ENCODE peak calls at places on chromosomes 5 and 9, in four cellular contexts. One of them, this sample, is unnamed.

GRCh38 chr5:139637438-139638089 is 10.6 kb upstream of the CXXC5 start:
- DNase-seq in HepG2: peak
- DNase-seq in H1: no peak
- DNase-seq in K562: peak
- DNase-seq in this sample: no peak

GRCh38 chr5:126366199-126366560 is 57.0 kb upstream of the GRAMD2B start:
- DNase-seq in HepG2: peak
- DNase-seq in H1: no peak
- DNase-seq in K562: no peak
- DNase-seq in this sample: no peak

GRCh38 chr5:171867786-171868185 is 82.2 kb downstream of the SMIM23 start:
- DNase-seq in HepG2: no peak
- DNase-seq in H1: no peak
- DNase-seq in K562: no peak
- DNase-seq in this sample: no peak

GRCh38 chr5:62341783-62342475 is 35.9 kb downstream of the KIF2A start:
- DNase-seq in HepG2: no peak
- DNase-seq in H1: no peak
- DNase-seq in K562: no peak
- DNase-seq in this sample: no peak

GRCh38 chr5:170429014-170429413 is 39.8 kb upstream of the KCNMB1 start:
- DNase-seq in HepG2: no peak
- DNase-seq in H1: no peak
- DNase-seq in K562: no peak
- DNase-seq in this sample: peak

GRCh38 chr9:90632680-90633207 is 9.9 kb downstream of the DIRAS2 start:
- DNase-seq in HepG2: no peak
- DNase-seq in H1: no peak
- DNase-seq in K562: no peak
- DNase-seq in this sample: no peak

GRCh38 chr5:151733727-151734408 is 24.6 kb downstream of the ATOX1 start:
- DNase-seq in HepG2: no peak
- DNase-seq in H1: no peak
- DNase-seq in K562: no peak
- DNase-seq in this sample: no peak

GRCh38 chr5:180332051-180332517 is 21.1 kb downstream of the GFPT2 start:
- DNase-seq in HepG2: no peak
- DNase-seq in H1: peak
- DNase-seq in K562: peak
- DNase-seq in this sample: peak

GRCh38 chr5:134543820-134544692 is 18.6 kb downstream of the JADE2 start:
- DNase-seq in HepG2: no peak
- DNase-seq in H1: no peak
- DNase-seq in K562: no peak
- DNase-seq in this sample: no peak

GRCh38 chr5:54881286-54882005 is 103.9 kb downstream of the ESM1 start:
- DNase-seq in HepG2: no peak
- DNase-seq in H1: no peak
- DNase-seq in K562: no peak
- DNase-seq in this sample: no peak

GRCh38 chr9:114396558-114397218 is 8.9 kb upstream of the AKNA start:
- DNase-seq in HepG2: peak
- DNase-seq in H1: no peak
- DNase-seq in K562: no peak
- DNase-seq in this sample: peak

GRCh38 chr5:172689801-172690200 is 48.7 kb downstream of the NEURL1B start:
- DNase-seq in HepG2: no peak
- DNase-seq in H1: no peak
- DNase-seq in K562: no peak
- DNase-seq in this sample: no peak

GRCh38 chr9:29691758-29692407 is 2118.6 kb upstream of the C9orf72 start:
- DNase-seq in HepG2: peak
- DNase-seq in H1: peak
- DNase-seq in K562: no peak
- DNase-seq in this sample: no peak

GRCh38 chr9:122827759-122828090 is 663 bp downstream of the PDCL start:
- DNase-seq in HepG2: no peak
- DNase-seq in H1: no peak
- DNase-seq in K562: no peak
- DNase-seq in this sample: peak

GRCh38 chr9:4489919-4490704 is at the start of gene SLC1A1:
- DNase-seq in HepG2: no peak
- DNase-seq in H1: no peak
- DNase-seq in K562: no peak
- DNase-seq in this sample: peak

GRCh38 chr9:123217148-123217585 is 51.2 kb downstream of the STRBP start:
- DNase-seq in HepG2: no peak
- DNase-seq in H1: no peak
- DNase-seq in K562: no peak
- DNase-seq in this sample: no peak

GRCh38 chr5:91850031-91850430 is 466.9 kb upstream of the ARRDC3 start:
- DNase-seq in HepG2: no peak
- DNase-seq in H1: no peak
- DNase-seq in K562: no peak
- DNase-seq in this sample: no peak

GRCh38 chr9:89366711-89367110 is 48.4 kb downstream of the SECISBP2 start:
- DNase-seq in HepG2: no peak
- DNase-seq in H1: no peak
- DNase-seq in K562: no peak
- DNase-seq in this sample: no peak

GRCh38 chr5:146624179-146624578 is 108.2 kb upstream of the GPR151 start:
- DNase-seq in HepG2: no peak
- DNase-seq in H1: no peak
- DNase-seq in K562: no peak
- DNase-seq in this sample: no peak

GRCh38 chr9:93278164-93278563 is 94.2 kb downstream of the WNK2 start:
- DNase-seq in HepG2: no peak
- DNase-seq in H1: no peak
- DNase-seq in K562: no peak
- DNase-seq in this sample: no peak

GRCh38 chr5:25544652-25545249 is 900.0 kb upstream of the CDH10 start:
- DNase-seq in HepG2: peak
- DNase-seq in H1: peak
- DNase-seq in K562: peak
- DNase-seq in this sample: peak

GRCh38 chr5:55593115-55593472 is 58.3 kb upstream of the PLPP1 start:
- DNase-seq in HepG2: no peak
- DNase-seq in H1: no peak
- DNase-seq in K562: no peak
- DNase-seq in this sample: no peak

GRCh38 chr9:97368964-97369363 is 42.9 kb upstream of the TDRD7 start:
- DNase-seq in HepG2: no peak
- DNase-seq in H1: no peak
- DNase-seq in K562: no peak
- DNase-seq in this sample: no peak

GRCh38 chr9:115891929-115892328 is 261.7 kb upstream of the PAPPA start:
- DNase-seq in HepG2: no peak
- DNase-seq in H1: no peak
- DNase-seq in K562: no peak
- DNase-seq in this sample: no peak

GRCh38 chr5:7916171-7916804 is 47.3 kb downstream of the MTRR start:
- DNase-seq in HepG2: no peak
- DNase-seq in H1: no peak
- DNase-seq in K562: no peak
- DNase-seq in this sample: no peak

GRCh38 chr5:137858223-137858916 is 9.3 kb upstream of the MYOT start:
- DNase-seq in HepG2: no peak
- DNase-seq in H1: no peak
- DNase-seq in K562: no peak
- DNase-seq in this sample: no peak

GRCh38 chr9:69168709-69169217 is 5.3 kb upstream of the TJP2 start:
- DNase-seq in HepG2: peak
- DNase-seq in H1: no peak
- DNase-seq in K562: peak
- DNase-seq in this sample: no peak

GRCh38 chr9:79616013-79616412 is 44.2 kb downstream of the TLE4 start:
- DNase-seq in HepG2: no peak
- DNase-seq in H1: no peak
- DNase-seq in K562: no peak
- DNase-seq in this sample: no peak

GRCh38 chr5:78283105-78283504 is 11.4 kb downstream of the AP3B1 start:
- DNase-seq in HepG2: no peak
- DNase-seq in H1: no peak
- DNase-seq in K562: no peak
- DNase-seq in this sample: no peak

GRCh38 chr9:119086590-119086989 is 282.6 kb downstream of the BRINP1 start:
- DNase-seq in HepG2: no peak
- DNase-seq in H1: no peak
- DNase-seq in K562: no peak
- DNase-seq in this sample: no peak

GRCh38 chr9:127776195-127776918 is 2.1 kb downstream of the SH2D3C start:
- DNase-seq in HepG2: no peak
- DNase-seq in H1: no peak
- DNase-seq in K562: peak
- DNase-seq in this sample: no peak

GRCh38 chr5:45399041-45399440 is 297.1 kb downstream of the HCN1 start:
- DNase-seq in HepG2: no peak
- DNase-seq in H1: no peak
- DNase-seq in K562: no peak
- DNase-seq in this sample: no peak

GRCh38 chr5:103402861-103403260 is 144.3 kb downstream of the MACIR start:
- DNase-seq in HepG2: no peak
- DNase-seq in H1: no peak
- DNase-seq in K562: no peak
- DNase-seq in this sample: no peak

GRCh38 chr5:73464016-73464745 is 15.6 kb upstream of the FOXD1 start:
- DNase-seq in HepG2: no peak
- DNase-seq in H1: no peak
- DNase-seq in K562: no peak
- DNase-seq in this sample: no peak

GRCh38 chr9:100511205-100511604 is 38.3 kb downstream of the TMEFF1 start:
- DNase-seq in HepG2: no peak
- DNase-seq in H1: no peak
- DNase-seq in K562: no peak
- DNase-seq in this sample: no peak

GRCh38 chr5:137146402-137146889 is 352.7 kb downstream of the SPOCK1 start:
- DNase-seq in HepG2: no peak
- DNase-seq in H1: no peak
- DNase-seq in K562: no peak
- DNase-seq in this sample: peak

GRCh38 chr5:64693636-64694035 is 3.3 kb downstream of the SHISAL2B start:
- DNase-seq in HepG2: no peak
- DNase-seq in H1: no peak
- DNase-seq in K562: no peak
- DNase-seq in this sample: no peak

GRCh38 chr9:105973811-105974407 is 279.6 kb downstream of the TMEM38B start:
- DNase-seq in HepG2: no peak
- DNase-seq in H1: no peak
- DNase-seq in K562: no peak
- DNase-seq in this sample: no peak

GRCh38 chr9:6759114-6759977 is 1.6 kb downstream of the KDM4C start:
- DNase-seq in HepG2: peak
- DNase-seq in H1: no peak
- DNase-seq in K562: peak
- DNase-seq in this sample: peak

DNA sequence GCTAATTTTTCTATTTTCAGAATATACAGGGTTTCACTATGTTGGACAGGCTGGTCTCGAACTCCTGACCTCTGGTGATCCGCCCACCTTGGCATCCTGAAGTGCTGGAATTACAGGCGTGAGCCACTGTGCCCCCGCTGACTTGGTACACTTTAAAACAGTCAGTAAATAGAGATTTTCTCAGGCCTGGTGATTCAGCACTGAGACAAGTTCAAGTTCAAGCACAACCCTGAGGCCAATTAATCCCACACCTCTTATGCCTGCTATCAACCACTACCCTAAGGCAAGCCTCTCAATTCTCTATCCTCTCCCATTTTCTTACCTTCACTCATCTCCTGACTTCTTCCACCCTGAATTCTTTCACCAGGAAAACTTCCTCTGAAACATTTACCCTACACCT is 18.9 kb downstream of the MUSK start:
- DNase-seq in HepG2: no peak
- DNase-seq in H1: no peak
- DNase-seq in K562: no peak
- DNase-seq in this sample: peak
- TF ChIP-seq MAFK in HepG2: no peak
- TF ChIP-seq MAFK in H1: no peak
- TF ChIP-seq MAFK in K562: no peak
- TF ChIP-seq MAFK in this sample: no peak

GRCh38 chr5:141040093-141040762 is 10.9 kb upstream of the PCDHB1 start:
- DNase-seq in HepG2: no peak
- DNase-seq in H1: peak
- DNase-seq in K562: no peak
- DNase-seq in this sample: peak
- TF ChIP-seq EP300 in HepG2: no peak
- TF ChIP-seq EP300 in H1: no peak
- TF ChIP-seq EP300 in K562: no peak
- TF ChIP-seq EP300 in this sample: no peak

DNA sequence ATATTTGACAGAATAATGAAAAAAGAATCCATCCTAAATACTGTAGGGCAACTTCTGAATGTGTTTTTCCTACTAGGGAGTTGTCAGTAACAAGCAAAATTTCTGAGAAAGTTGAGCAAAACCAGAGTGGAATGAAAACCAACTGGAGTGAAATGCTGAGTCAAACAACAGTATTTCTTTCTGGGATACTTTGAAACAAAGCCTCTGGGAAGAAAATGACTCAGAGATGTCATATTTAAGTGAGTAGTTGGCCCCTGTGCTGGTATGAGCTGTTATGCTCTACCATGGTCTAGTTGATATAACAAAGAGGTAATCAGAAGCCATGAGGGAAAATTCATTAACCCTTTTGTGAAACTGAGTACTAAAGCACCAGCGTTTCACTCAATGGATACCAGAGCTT is 372.1 kb upstream of the C9orf72 start:
- DNase-seq in HepG2: no peak
- DNase-seq in H1: no peak
- DNase-seq in K562: no peak
- DNase-seq in this sample: no peak
- TF ChIP-seq MAFK in HepG2: no peak
- TF ChIP-seq MAFK in H1: no peak
- TF ChIP-seq MAFK in K562: no peak
- TF ChIP-seq MAFK in this sample: no peak

GRCh38 chr5:38931731-38932130 is 85.9 kb downstream of the OSMR start:
- DNase-seq in HepG2: no peak
- DNase-seq in H1: no peak
- DNase-seq in K562: no peak
- DNase-seq in this sample: no peak
- TF ChIP-seq EP300 in HepG2: no peak
- TF ChIP-seq EP300 in H1: no peak
- TF ChIP-seq EP300 in K562: no peak
- TF ChIP-seq EP300 in this sample: no peak